ENCODE peak calls at places on chromosome 9, in nine cellular contexts. One of them, this sample, is unnamed.

GRCh38 chr9:89880721-89881120 is 275.9 kb downstream of the GADD45G start:
- ATAC-seq in psoas muscle: no peak
- ATAC-seq in gastrocnemius medialis: no peak
- ATAC-seq in aorta: no peak
- ATAC-seq in heart left ventricle: no peak
- ATAC-seq in lower lobe of right lung: no peak
- ATAC-seq in heart right ventricle: no peak
- ATAC-seq in naive thymus-derived CD4-positive, alpha-beta T cell: no peak
- ATAC-seq in pancreas: no peak
- ATAC-seq in this sample: no peak

GRCh38 chr9:133604856-133605255 is 4.3 kb downstream of the FAM163B start:
- ATAC-seq in heart right ventricle: no peak
- ATAC-seq in gastrocnemius medialis: no peak
- ATAC-seq in lower lobe of right lung: no peak
- ATAC-seq in heart left ventricle: no peak
- ATAC-seq in aorta: no peak
- ATAC-seq in naive thymus-derived CD4-positive, alpha-beta T cell: no peak
- ATAC-seq in psoas muscle: no peak
- ATAC-seq in pancreas: no peak
- ATAC-seq in this sample: no peak

GRCh38 chr9:104983491-104983890 is 55.5 kb upstream of the ABCA1 start:
- ATAC-seq in heart left ventricle: no peak
- ATAC-seq in aorta: no peak
- ATAC-seq in lower lobe of right lung: no peak
- ATAC-seq in pancreas: no peak
- ATAC-seq in heart right ventricle: no peak
- ATAC-seq in gastrocnemius medialis: peak
- ATAC-seq in naive thymus-derived CD4-positive, alpha-beta T cell: no peak
- ATAC-seq in psoas muscle: peak
- ATAC-seq in this sample: no peak

GRCh38 chr9:111803924-111804323 is 9.2 kb upstream of the SHOC1 start:
- ATAC-seq in gastrocnemius medialis: no peak
- ATAC-seq in aorta: no peak
- ATAC-seq in naive thymus-derived CD4-positive, alpha-beta T cell: no peak
- ATAC-seq in pancreas: no peak
- ATAC-seq in psoas muscle: no peak
- ATAC-seq in heart right ventricle: no peak
- ATAC-seq in heart left ventricle: no peak
- ATAC-seq in lower lobe of right lung: no peak
- ATAC-seq in this sample: no peak

GRCh38 chr9:26955222-26955903 is 849 bp upstream of the IFT74 start:
- ATAC-seq in heart left ventricle: peak
- ATAC-seq in aorta: no peak
- ATAC-seq in naive thymus-derived CD4-positive, alpha-beta T cell: no peak
- ATAC-seq in pancreas: peak
- ATAC-seq in gastrocnemius medialis: no peak
- ATAC-seq in psoas muscle: no peak
- ATAC-seq in heart right ventricle: no peak
- ATAC-seq in lower lobe of right lung: peak
- ATAC-seq in this sample: no peak

GRCh38 chr9:4382722-4383317 is 83.0 kb upstream of the GLIS3 start:
- ATAC-seq in heart left ventricle: no peak
- ATAC-seq in naive thymus-derived CD4-positive, alpha-beta T cell: no peak
- ATAC-seq in gastrocnemius medialis: no peak
- ATAC-seq in pancreas: peak
- ATAC-seq in lower lobe of right lung: no peak
- ATAC-seq in aorta: no peak
- ATAC-seq in heart right ventricle: peak
- ATAC-seq in psoas muscle: no peak
- ATAC-seq in this sample: no peak

GRCh38 chr9:72294952-72295351 is 70.1 kb downstream of the ZFAND5 start:
- ATAC-seq in psoas muscle: no peak
- ATAC-seq in heart right ventricle: no peak
- ATAC-seq in naive thymus-derived CD4-positive, alpha-beta T cell: no peak
- ATAC-seq in lower lobe of right lung: peak
- ATAC-seq in gastrocnemius medialis: no peak
- ATAC-seq in heart left ventricle: no peak
- ATAC-seq in aorta: no peak
- ATAC-seq in pancreas: peak
- ATAC-seq in this sample: no peak

GRCh38 chr9:78196258-78196657 is 39.6 kb upstream of the CEP78 start:
- ATAC-seq in gastrocnemius medialis: no peak
- ATAC-seq in lower lobe of right lung: no peak
- ATAC-seq in naive thymus-derived CD4-positive, alpha-beta T cell: peak
- ATAC-seq in psoas muscle: no peak
- ATAC-seq in heart left ventricle: no peak
- ATAC-seq in aorta: no peak
- ATAC-seq in pancreas: no peak
- ATAC-seq in heart right ventricle: no peak
- ATAC-seq in this sample: no peak

GRCh38 chr9:107175826-107176500 is 107.1 kb upstream of the RAD23B start:
- ATAC-seq in gastrocnemius medialis: peak
- ATAC-seq in heart right ventricle: peak
- ATAC-seq in pancreas: no peak
- ATAC-seq in heart left ventricle: peak
- ATAC-seq in naive thymus-derived CD4-positive, alpha-beta T cell: no peak
- ATAC-seq in aorta: no peak
- ATAC-seq in lower lobe of right lung: no peak
- ATAC-seq in psoas muscle: peak
- ATAC-seq in this sample: no peak

GRCh38 chr9:13673348-13673747 is 393.9 kb upstream of the MPDZ start:
- ATAC-seq in gastrocnemius medialis: no peak
- ATAC-seq in aorta: no peak
- ATAC-seq in psoas muscle: no peak
- ATAC-seq in heart left ventricle: no peak
- ATAC-seq in heart right ventricle: no peak
- ATAC-seq in naive thymus-derived CD4-positive, alpha-beta T cell: no peak
- ATAC-seq in pancreas: no peak
- ATAC-seq in lower lobe of right lung: no peak
- ATAC-seq in this sample: no peak

GRCh38 chr9:93066978-93067603 is 8.6 kb downstream of the SUSD3 start:
- ATAC-seq in lower lobe of right lung: no peak
- ATAC-seq in pancreas: no peak
- ATAC-seq in aorta: no peak
- ATAC-seq in gastrocnemius medialis: no peak
- ATAC-seq in heart right ventricle: no peak
- ATAC-seq in heart left ventricle: no peak
- ATAC-seq in naive thymus-derived CD4-positive, alpha-beta T cell: no peak
- ATAC-seq in psoas muscle: no peak
- ATAC-seq in this sample: no peak

GRCh38 chr9:3963266-3964019 is 336.4 kb downstream of the GLIS3 start:
- ATAC-seq in pancreas: peak
- ATAC-seq in psoas muscle: no peak
- ATAC-seq in heart right ventricle: peak
- ATAC-seq in naive thymus-derived CD4-positive, alpha-beta T cell: no peak
- ATAC-seq in lower lobe of right lung: no peak
- ATAC-seq in heart left ventricle: peak
- ATAC-seq in aorta: peak
- ATAC-seq in gastrocnemius medialis: no peak
- ATAC-seq in this sample: peak

GRCh38 chr9:97755618-97756267 is 58.6 kb upstream of the XPA start:
- ATAC-seq in heart right ventricle: peak
- ATAC-seq in pancreas: no peak
- ATAC-seq in heart left ventricle: peak
- ATAC-seq in lower lobe of right lung: no peak
- ATAC-seq in gastrocnemius medialis: no peak
- ATAC-seq in aorta: no peak
- ATAC-seq in psoas muscle: no peak
- ATAC-seq in naive thymus-derived CD4-positive, alpha-beta T cell: no peak
- ATAC-seq in this sample: no peak

GRCh38 chr9:82234160-82234943 is 245.8 kb downstream of the SPATA31D1 start:
- ATAC-seq in gastrocnemius medialis: no peak
- ATAC-seq in pancreas: no peak
- ATAC-seq in psoas muscle: no peak
- ATAC-seq in naive thymus-derived CD4-positive, alpha-beta T cell: no peak
- ATAC-seq in lower lobe of right lung: no peak
- ATAC-seq in aorta: no peak
- ATAC-seq in heart right ventricle: no peak
- ATAC-seq in heart left ventricle: no peak
- ATAC-seq in this sample: no peak

DNA sequence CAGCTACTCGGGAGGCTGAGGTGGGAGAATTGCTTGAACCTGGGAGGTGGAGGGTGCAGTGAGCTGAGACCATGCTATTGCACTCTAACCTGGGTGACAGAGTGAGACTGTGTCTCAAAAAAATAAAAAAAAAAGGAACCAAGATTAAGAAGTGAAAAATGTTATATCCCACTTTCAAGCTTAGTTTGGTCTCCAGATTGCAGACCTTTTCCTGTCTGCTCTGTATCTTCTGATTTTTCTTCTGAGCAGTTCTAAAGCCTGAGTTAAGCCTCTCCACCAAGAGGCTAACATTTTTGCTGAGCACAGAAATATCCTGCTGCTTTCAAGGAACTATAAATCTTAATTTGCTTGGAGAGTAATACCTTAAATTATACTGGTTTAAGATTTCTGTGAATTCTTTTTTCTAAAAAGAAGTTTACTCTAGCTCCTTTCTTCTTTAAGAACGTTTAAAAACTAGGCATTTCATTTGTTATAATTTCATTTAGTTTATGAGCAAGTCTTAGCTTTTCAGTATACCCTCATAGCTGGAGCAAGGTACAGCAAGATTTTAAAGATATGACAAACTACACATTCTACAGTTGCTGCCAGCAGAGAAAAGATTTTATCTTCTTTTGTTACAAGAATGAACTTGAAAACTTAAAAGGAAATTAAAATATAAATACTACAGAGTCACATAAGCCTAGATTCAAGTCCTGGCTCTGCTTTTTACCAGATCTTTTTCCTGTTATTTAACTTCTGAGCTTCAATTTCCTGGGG is 55.0 kb downstream of the GARNL3 start:
- ATAC-seq in pancreas: no peak
- ATAC-seq in heart left ventricle: no peak
- ATAC-seq in heart right ventricle: no peak
- ATAC-seq in naive thymus-derived CD4-positive, alpha-beta T cell: no peak
- ATAC-seq in aorta: no peak
- ATAC-seq in psoas muscle: no peak
- ATAC-seq in gastrocnemius medialis: no peak
- ATAC-seq in lower lobe of right lung: no peak
- ATAC-seq in this sample: no peak
- H3K27ac ChIP-seq in pancreas: no peak
- H3K27ac ChIP-seq in heart left ventricle: peak
- H3K27ac ChIP-seq in heart right ventricle: peak
- H3K27ac ChIP-seq in naive thymus-derived CD4-positive, alpha-beta T cell: no peak
- H3K27ac ChIP-seq in aorta: no peak
- H3K27ac ChIP-seq in psoas muscle: peak
- H3K27ac ChIP-seq in gastrocnemius medialis: peak
- H3K27ac ChIP-seq in lower lobe of right lung: peak
- H3K27ac ChIP-seq in this sample: no peak

GRCh38 chr9:114236391-114237138 is 81.2 kb downstream of the COL27A1 start:
- ATAC-seq in psoas muscle: no peak
- ATAC-seq in aorta: no peak
- ATAC-seq in pancreas: no peak
- ATAC-seq in heart right ventricle: peak
- ATAC-seq in lower lobe of right lung: no peak
- ATAC-seq in gastrocnemius medialis: no peak
- ATAC-seq in heart left ventricle: no peak
- ATAC-seq in naive thymus-derived CD4-positive, alpha-beta T cell: no peak
- ATAC-seq in this sample: no peak
- H3K27ac ChIP-seq in psoas muscle: no peak
- H3K27ac ChIP-seq in aorta: no peak
- H3K27ac ChIP-seq in pancreas: no peak
- H3K27ac ChIP-seq in heart right ventricle: no peak
- H3K27ac ChIP-seq in lower lobe of right lung: no peak
- H3K27ac ChIP-seq in gastrocnemius medialis: no peak
- H3K27ac ChIP-seq in heart left ventricle: no peak
- H3K27ac ChIP-seq in naive thymus-derived CD4-positive, alpha-beta T cell: no peak
- H3K27ac ChIP-seq in this sample: no peak

GRCh38 chr9:109907400-109907799 is 127.4 kb downstream of the PALM2AKAP2 start:
- ATAC-seq in aorta: peak
- ATAC-seq in heart left ventricle: peak
- ATAC-seq in heart right ventricle: peak
- ATAC-seq in pancreas: no peak
- ATAC-seq in psoas muscle: peak
- ATAC-seq in naive thymus-derived CD4-positive, alpha-beta T cell: no peak
- ATAC-seq in gastrocnemius medialis: peak
- ATAC-seq in lower lobe of right lung: peak
- ATAC-seq in this sample: peak

GRCh38 chr9:109903515-109904138 is 123.6 kb downstream of the PALM2AKAP2 start:
- ATAC-seq in psoas muscle: peak
- ATAC-seq in naive thymus-derived CD4-positive, alpha-beta T cell: peak
- ATAC-seq in heart right ventricle: peak
- ATAC-seq in heart left ventricle: peak
- ATAC-seq in lower lobe of right lung: peak
- ATAC-seq in aorta: peak
- ATAC-seq in gastrocnemius medialis: peak
- ATAC-seq in pancreas: peak
- ATAC-seq in this sample: no peak

GRCh38 chr9:109905472-109905871 is 125.5 kb downstream of the PALM2AKAP2 start:
- ATAC-seq in heart right ventricle: no peak
- ATAC-seq in heart left ventricle: no peak
- ATAC-seq in psoas muscle: no peak
- ATAC-seq in lower lobe of right lung: no peak
- ATAC-seq in gastrocnemius medialis: no peak
- ATAC-seq in aorta: no peak
- ATAC-seq in pancreas: no peak
- ATAC-seq in naive thymus-derived CD4-positive, alpha-beta T cell: no peak
- ATAC-seq in this sample: no peak

GRCh38 chr9:109906766-109907382 is 126.9 kb downstream of the PALM2AKAP2 start:
- ATAC-seq in aorta: no peak
- ATAC-seq in psoas muscle: no peak
- ATAC-seq in naive thymus-derived CD4-positive, alpha-beta T cell: no peak
- ATAC-seq in heart left ventricle: no peak
- ATAC-seq in lower lobe of right lung: no peak
- ATAC-seq in pancreas: no peak
- ATAC-seq in gastrocnemius medialis: no peak
- ATAC-seq in heart right ventricle: no peak
- ATAC-seq in this sample: no peak

GRCh38 chr9:109904666-109905065 is 124.7 kb downstream of the PALM2AKAP2 start:
- ATAC-seq in aorta: no peak
- ATAC-seq in pancreas: no peak
- ATAC-seq in gastrocnemius medialis: no peak
- ATAC-seq in heart right ventricle: no peak
- ATAC-seq in heart left ventricle: no peak
- ATAC-seq in naive thymus-derived CD4-positive, alpha-beta T cell: no peak
- ATAC-seq in psoas muscle: no peak
- ATAC-seq in lower lobe of right lung: no peak
- ATAC-seq in this sample: no peak
- H3K27ac ChIP-seq in aorta: no peak
- H3K27ac ChIP-seq in pancreas: no peak
- H3K27ac ChIP-seq in gastrocnemius medialis: no peak
- H3K27ac ChIP-seq in heart right ventricle: no peak
- H3K27ac ChIP-seq in heart left ventricle: no peak
- H3K27ac ChIP-seq in naive thymus-derived CD4-positive, alpha-beta T cell: no peak
- H3K27ac ChIP-seq in psoas muscle: no peak
- H3K27ac ChIP-seq in lower lobe of right lung: no peak
- H3K27ac ChIP-seq in this sample: no peak

DNA sequence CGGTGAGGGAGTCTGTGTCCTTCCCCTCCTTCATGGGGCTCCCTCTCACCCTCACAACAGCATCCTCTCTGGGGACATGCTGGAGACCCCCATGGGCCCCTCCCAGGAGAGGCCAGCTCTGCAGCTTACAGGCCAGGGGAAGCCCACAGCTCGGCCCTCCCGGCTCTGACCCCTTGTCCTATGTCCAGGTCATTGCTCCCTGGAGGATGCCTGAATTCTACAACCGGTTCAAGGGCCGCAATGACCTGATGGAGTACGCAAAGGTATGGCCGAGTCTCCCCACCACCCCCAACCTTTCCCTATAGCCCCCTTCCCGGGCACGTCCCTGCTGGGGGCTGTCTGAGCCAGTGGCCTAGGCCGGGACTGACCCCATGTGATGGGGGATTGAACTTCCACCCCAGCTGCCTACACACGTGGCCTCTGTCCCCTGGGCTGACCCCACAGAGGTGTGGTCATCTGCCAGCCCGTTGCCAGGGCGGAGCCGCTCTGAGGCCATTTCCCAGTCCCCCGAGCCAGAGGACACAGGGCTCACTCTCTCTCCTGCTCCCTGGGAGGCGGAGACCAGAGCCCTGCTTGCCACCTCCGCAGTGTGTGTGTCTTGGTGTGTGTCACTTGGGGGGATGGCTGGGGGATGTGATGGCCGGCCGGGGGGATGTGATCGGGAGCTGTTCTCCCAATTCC is 21.9 kb downstream of the ASS1 start:
- ATAC-seq in aorta: no peak
- ATAC-seq in gastrocnemius medialis: no peak
- ATAC-seq in heart right ventricle: no peak
- ATAC-seq in heart left ventricle: no peak
- ATAC-seq in naive thymus-derived CD4-positive, alpha-beta T cell: no peak
- ATAC-seq in lower lobe of right lung: no peak
- ATAC-seq in psoas muscle: no peak
- ATAC-seq in pancreas: peak
- ATAC-seq in this sample: no peak
- H3K27ac ChIP-seq in aorta: no peak
- H3K27ac ChIP-seq in gastrocnemius medialis: no peak
- H3K27ac ChIP-seq in heart right ventricle: no peak
- H3K27ac ChIP-seq in heart left ventricle: no peak
- H3K27ac ChIP-seq in naive thymus-derived CD4-positive, alpha-beta T cell: no peak
- H3K27ac ChIP-seq in lower lobe of right lung: no peak
- H3K27ac ChIP-seq in psoas muscle: no peak
- H3K27ac ChIP-seq in pancreas: no peak
- H3K27ac ChIP-seq in this sample: no peak

This sample was measured in gastroesophageal sphincter.